ENCODE peak calls at places on chromosomes 7 and 10, in ten cellular contexts. C is HepG2, M is GM23338, L is suprapubic skin, J is HCT116, X is breast epithelium, I is prostate gland, P is upper lobe of left lung, U is sigmoid colon, T is GM12878. V is an unnamed sample.

GRCh38 chr7:371119-371778 is 81.3 kb downstream of the FOXL3 start:
- DNase-seq in C (peak), M (no peak), L (no peak), J (no peak), X (no peak), I (no peak), P (no peak), U (peak), T (no peak), V (peak)

GRCh38 chr7:31192996-31193395 is 140.9 kb downstream of the ADCYAP1R1 start:
- DNase-seq in C (peak), M (peak), L (no peak), J (peak), X (peak), I (peak), P (peak), U (no peak), T (no peak), V (peak)

GRCh38 chr7:36686499-36686898 is 37.8 kb downstream of the AOAH start:
- DNase-seq in C (no peak), M (no peak), L (no peak), J (peak), X (no peak), I (no peak), P (peak), U (no peak), T (no peak), V (no peak)

GRCh38 chr10:17873946-17874345 is 64.8 kb downstream of the MRC1 start:
- DNase-seq in C (no peak), M (no peak), L (no peak), J (no peak), X (no peak), I (no peak), P (no peak), U (no peak), T (no peak), V (no peak)

GRCh38 chr10:132209130-132209529 is 22.4 kb downstream of the DPYSL4 start:
- DNase-seq in C (no peak), M (no peak), L (no peak), J (no peak), X (no peak), I (no peak), P (no peak), U (no peak), T (no peak), V (no peak)

GRCh38 chr10:91105269-91105668 is 115.2 kb upstream of the PCGF5 start:
- DNase-seq in C (no peak), M (no peak), L (no peak), J (no peak), X (no peak), I (no peak), P (no peak), U (no peak), T (no peak), V (no peak)

GRCh38 chr7:45026984-45027773 is 27.2 kb downstream of the CCM2 start:
- DNase-seq in C (peak), M (no peak), L (no peak), J (no peak), X (no peak), I (no peak), P (peak), U (no peak), T (peak), V (no peak)

GRCh38 chr7:123635551-123636359 is 19.9 kb upstream of the LMOD2 start:
- DNase-seq in C (peak), M (peak), L (no peak), J (no peak), X (no peak), I (no peak), P (no peak), U (no peak), T (no peak), V (no peak)

GRCh38 chr7:8263048-8263447 is 1.1 kb upstream of the ICA1 start:
- DNase-seq in C (no peak), M (no peak), L (no peak), J (no peak), X (no peak), I (no peak), P (no peak), U (no peak), T (no peak), V (no peak)

GRCh38 chr10:24722676-24723385 is 856 bp downstream of the ARHGAP21 start:
- DNase-seq in C (peak), M (peak), L (no peak), J (no peak), X (no peak), I (peak), P (peak), U (peak), T (no peak), V (peak)

GRCh38 chr10:44478040-44478439 is 93.1 kb upstream of the CXCL12 start:
- DNase-seq in C (no peak), M (no peak), L (no peak), J (no peak), X (no peak), I (no peak), P (no peak), U (no peak), T (no peak), V (no peak)

GRCh38 chr7:2953588-2954407 is 89.9 kb downstream of the CARD11 start:
- DNase-seq in C (no peak), M (no peak), L (no peak), J (no peak), X (no peak), I (no peak), P (peak), U (peak), T (no peak), V (no peak)

GRCh38 chr7:105246195-105247078 is 142.3 kb downstream of the SRPK2 start:
- DNase-seq in C (no peak), M (no peak), L (no peak), J (no peak), X (no peak), I (no peak), P (no peak), U (no peak), T (no peak), V (no peak)

GRCh38 chr7:106064836-106065559 is 47.1 kb downstream of the SYPL1 start:
- DNase-seq in C (peak), M (no peak), L (peak), J (peak), X (peak), I (peak), P (peak), U (peak), T (no peak), V (peak)

GRCh38 chr10:11639861-11640764 is 28.7 kb upstream of the USP6NL start:
- DNase-seq in C (peak), M (no peak), L (no peak), J (no peak), X (no peak), I (no peak), P (peak), U (no peak), T (no peak), V (no peak)

GRCh38 chr7:113392841-113393540 is 274.6 kb upstream of the SMIM30 start:
- DNase-seq in C (no peak), M (no peak), L (no peak), J (no peak), X (no peak), I (no peak), P (no peak), U (no peak), T (no peak), V (no peak)

GRCh38 chr7:149261321-149261828 is 621 bp upstream of the ZNF783 start:
- DNase-seq in C (no peak), M (peak), L (no peak), J (no peak), X (no peak), I (no peak), P (no peak), U (no peak), T (no peak), V (no peak)

GRCh38 chr10:7563770-7564169 is 103.0 kb downstream of the ITIH5 start:
- DNase-seq in C (no peak), M (no peak), L (no peak), J (no peak), X (no peak), I (no peak), P (no peak), U (no peak), T (no peak), V (no peak)

GRCh38 chr7:17408904-17409290 is 110.4 kb downstream of the AHR start:
- DNase-seq in C (no peak), M (no peak), L (no peak), J (no peak), X (no peak), I (no peak), P (no peak), U (no peak), T (no peak), V (no peak)

GRCh38 chr7:17407229-17407628 is 108.8 kb downstream of the AHR start:
- DNase-seq in C (no peak), M (no peak), L (no peak), J (no peak), X (no peak), I (no peak), P (no peak), U (no peak), T (no peak), V (no peak)

GRCh38 chr7:17406756-17407155 is 108.3 kb downstream of the AHR start:
- DNase-seq in C (no peak), M (no peak), L (no peak), J (no peak), X (no peak), I (no peak), P (peak), U (no peak), T (no peak), V (no peak)

GRCh38 chr7:17405786-17406185 is 107.3 kb downstream of the AHR start:
- DNase-seq in C (peak), M (no peak), L (no peak), J (peak), X (no peak), I (no peak), P (no peak), U (no peak), T (no peak), V (no peak)

GRCh38 chr7:17408245-17408903 is 109.9 kb downstream of the AHR start:
- DNase-seq in C (peak), M (no peak), L (no peak), J (peak), X (peak), I (no peak), P (peak), U (peak), T (no peak), V (peak)
- TF ChIP-seq POLR2AphosphoS5 in C (no peak), M (no peak), L (peak), J (peak), X (no peak), I (no peak), P (peak), U (peak), T (no peak), V (no peak)

GRCh38 chr7:50793115-50793946 is 10.6 kb upstream of the GRB10 start:
- DNase-seq in C (no peak), M (peak), L (no peak), J (no peak), X (no peak), I (peak), P (peak), U (peak), T (no peak), V (peak)

GRCh38 chr7:50791921-50792341 is 9.2 kb upstream of the GRB10 start:
- DNase-seq in C (peak), M (no peak), L (no peak), J (no peak), X (no peak), I (peak), P (no peak), U (no peak), T (no peak), V (no peak)

GRCh38 chr7:50791363-50791762 is 8.7 kb upstream of the GRB10 start:
- DNase-seq in C (no peak), M (no peak), L (peak), J (no peak), X (no peak), I (no peak), P (no peak), U (no peak), T (no peak), V (no peak)

GRCh38 chr7:50793947-50794570 is 11.4 kb upstream of the GRB10 start:
- DNase-seq in C (no peak), M (no peak), L (no peak), J (no peak), X (no peak), I (no peak), P (no peak), U (no peak), T (no peak), V (no peak)

DNA sequence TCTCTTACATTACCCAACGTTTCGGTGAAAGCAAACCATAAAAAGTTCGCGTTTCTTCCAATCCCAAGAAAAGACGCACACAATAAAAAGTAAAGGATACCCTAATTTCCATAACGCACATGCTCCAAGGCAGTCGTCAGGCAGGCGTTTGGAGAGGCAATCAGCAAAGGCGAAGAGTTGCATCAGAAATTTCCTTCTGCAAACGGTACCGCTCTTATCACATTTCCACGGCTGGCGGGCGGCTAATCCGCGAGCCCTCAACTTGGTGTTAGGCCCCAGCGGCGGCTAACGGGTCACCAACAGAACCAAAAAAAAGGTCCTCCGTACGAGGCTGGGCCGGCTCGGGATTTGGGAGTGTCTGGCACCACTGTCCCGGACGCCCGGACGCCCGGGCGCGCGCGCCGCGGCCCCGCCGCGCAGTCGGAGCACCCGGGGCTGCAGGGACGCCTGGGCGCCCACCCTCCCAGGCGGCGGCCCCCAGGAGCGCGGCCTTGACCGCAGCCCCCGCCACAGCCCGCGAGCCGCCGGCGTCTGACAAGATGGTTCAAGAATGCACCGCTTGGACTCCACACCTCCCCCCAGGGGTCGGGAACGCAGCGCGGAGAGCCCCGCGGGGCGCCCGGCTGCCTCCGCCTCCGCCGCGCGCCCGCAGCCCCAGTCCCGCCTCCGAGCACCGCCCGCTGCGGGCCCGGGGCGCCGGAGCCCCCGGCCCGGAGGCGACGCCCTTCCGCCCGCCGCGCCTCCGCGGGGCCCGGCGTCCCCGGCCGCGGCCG is 9.8 kb upstream of the GRB10 start:
- DNase-seq in C (no peak), M (peak), L (no peak), J (no peak), X (no peak), I (no peak), P (peak), U (no peak), T (no peak), V (peak)
- TF ChIP-seq POLR2AphosphoS5 in C (no peak), M (peak), L (no peak), J (no peak), X (no peak), I (peak), P (no peak), U (no peak), T (no peak), V (no peak)

GRCh38 chr10:100006241-100006886 is 3.4 kb downstream of the DNMBP start:
- DNase-seq in C (peak), M (no peak), L (no peak), J (peak), X (no peak), I (no peak), P (no peak), U (peak), T (peak), V (no peak)

GRCh38 chr10:100008708-100009282 is 952 bp downstream of the DNMBP start:
- DNase-seq in C (no peak), M (no peak), L (no peak), J (no peak), X (no peak), I (no peak), P (no peak), U (peak), T (no peak), V (no peak)

GRCh38 chr10:100008142-100008522 is 1.6 kb downstream of the DNMBP start:
- DNase-seq in C (no peak), M (no peak), L (no peak), J (no peak), X (no peak), I (no peak), P (no peak), U (peak), T (no peak), V (no peak)

GRCh38 chr10:100007239-100008141 is 2.3 kb downstream of the DNMBP start:
- DNase-seq in C (no peak), M (no peak), L (no peak), J (no peak), X (no peak), I (no peak), P (no peak), U (peak), T (no peak), V (no peak)

DNA sequence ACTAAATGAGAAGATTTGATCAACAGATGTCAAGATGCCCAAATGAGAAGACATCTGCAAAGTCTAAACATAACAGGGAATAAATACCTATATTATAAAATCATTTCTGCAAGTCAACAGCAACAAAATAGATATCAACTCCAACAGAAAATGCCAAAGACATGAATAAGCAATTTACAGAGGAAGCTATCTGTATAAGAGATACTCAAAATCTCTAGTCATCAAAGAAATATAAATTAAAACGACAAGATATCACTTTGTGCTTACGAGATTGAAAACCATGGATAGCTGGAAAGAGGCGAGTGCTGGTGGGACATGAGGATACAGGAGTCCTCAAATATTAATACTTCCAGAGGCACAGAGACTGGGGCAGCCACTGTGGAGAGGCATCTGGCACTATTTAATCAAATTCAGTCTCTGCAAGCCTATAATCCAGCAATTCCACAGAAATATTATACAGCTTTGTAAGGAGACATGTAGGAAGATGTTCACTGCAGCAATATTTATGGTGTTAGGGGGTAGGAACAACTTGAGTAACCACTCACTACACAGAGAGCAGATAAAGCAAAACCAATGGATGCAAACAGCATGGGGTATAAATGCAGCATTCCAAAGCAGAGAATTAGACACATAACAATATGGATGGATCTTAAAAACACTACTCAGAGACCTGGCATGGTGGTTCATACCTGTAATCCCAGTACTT is 4.8 kb downstream of the DNMBP start:
- DNase-seq in C (no peak), M (no peak), L (no peak), J (no peak), X (no peak), I (no peak), P (no peak), U (no peak), T (no peak), V (no peak)
- TF ChIP-seq POLR2AphosphoS5 in C (no peak), M (no peak), L (no peak), J (no peak), X (no peak), I (no peak), P (no peak), U (no peak), T (no peak), V (no peak)

DNA sequence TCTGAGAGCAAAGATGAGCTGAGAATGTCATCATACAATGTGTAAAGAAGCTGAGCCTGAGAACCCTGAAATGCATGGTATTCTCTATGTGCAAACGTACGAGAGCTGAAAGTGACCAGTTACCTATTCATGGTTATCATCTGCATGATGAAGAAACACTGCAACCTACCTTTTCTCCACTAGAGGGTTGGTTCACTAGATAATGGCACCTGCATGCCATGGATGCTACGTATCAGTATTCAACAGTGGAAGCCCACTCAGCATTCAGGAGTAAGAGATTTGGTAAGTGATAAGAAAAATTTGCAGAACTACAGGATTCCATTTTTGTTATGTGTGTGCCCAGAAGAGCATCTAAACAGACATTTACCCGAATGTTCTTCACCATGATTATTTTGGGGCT is 145.4 kb downstream of the PTPRN2 start:
- DNase-seq in C (peak), M (peak), L (no peak), J (peak), X (no peak), I (no peak), P (no peak), U (no peak), T (no peak), V (no peak)
- TF ChIP-seq POLR2AphosphoS5 in C (no peak), M (no peak), L (no peak), J (no peak), X (no peak), I (no peak), P (no peak), U (no peak), T (no peak), V (no peak)

DNA sequence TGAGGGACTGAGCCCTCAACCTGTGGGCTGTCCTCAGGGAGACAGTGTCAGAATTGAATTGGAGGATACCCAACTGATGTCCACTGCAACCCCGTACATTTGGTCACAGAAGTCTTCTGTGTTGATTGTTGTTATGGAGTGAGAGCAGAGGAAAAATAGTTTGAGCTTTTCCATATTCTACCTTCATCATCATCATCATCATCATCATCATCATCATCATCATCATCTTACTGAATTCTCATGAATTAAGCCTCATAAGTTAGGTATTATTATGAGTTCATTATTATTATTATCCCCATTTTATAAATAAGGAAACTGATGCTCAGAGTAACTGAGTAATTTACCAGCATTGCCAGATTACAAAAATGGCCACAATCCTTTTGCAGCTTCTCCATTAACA is 8.4 kb downstream of the ALDH18A1 start:
- DNase-seq in C (no peak), M (no peak), L (no peak), J (no peak), X (no peak), I (no peak), P (no peak), U (no peak), T (no peak), V (no peak)
- TF ChIP-seq POLR2AphosphoS5 in C (no peak), M (no peak), L (no peak), J (no peak), X (no peak), I (no peak), P (no peak), U (no peak), T (no peak), V (no peak)